ENCODE peak calls at places on chromosomes 13 and 19, in seven cellular contexts. U is colonic mucosa; O is DND-41; M is effector memory CD4-positive, alpha-beta T cell; T is ovary; D is fibroblast of villous mesenchyme; W is dorsolateral prefrontal cortex. I is an unnamed sample.

GRCh38 chr13:47291116-47291656 is 394.3 kb upstream of the HTR2A start:
- DNase-seq in U (no peak), O (no peak), M (no peak), T (no peak), D (no peak), W (no peak), I (no peak)

GRCh38 chr13:111319998-111320911 is at the start of gene TEX29:
- DNase-seq in U (no peak), O (no peak), M (no peak), T (no peak), D (no peak), W (no peak), I (no peak)

GRCh38 chr13:37595162-37595561 is 3.4 kb downstream of the POSTN start:
- DNase-seq in U (no peak), O (no peak), M (no peak), T (no peak), D (peak; percentile 30), W (no peak), I (peak; percentile 57)

GRCh38 chr13:51318876-51319275 is 20.6 kb upstream of the SERPINE3 start:
- DNase-seq in U (no peak), O (no peak), M (no peak), T (no peak), D (no peak), W (no peak), I (no peak)

GRCh38 chr19:13119654-13120053 is 1.6 kb downstream of the NACC1 start:
- DNase-seq in U (no peak), O (no peak), M (no peak), T (no peak), D (no peak), W (no peak), I (no peak)

GRCh38 chr13:27830010-27830409 is 37.7 kb downstream of the GSX1 start:
- DNase-seq in U (peak; percentile 67), O (peak; percentile 46), M (peak; percentile 31), T (peak; percentile 62), D (peak; percentile 25), W (no peak), I (peak; percentile 67)

GRCh38 chr19:18784786-18785120 is 6.4 kb downstream of the COMP start:
- DNase-seq in U (no peak), O (no peak), M (no peak), T (no peak), D (no peak), W (no peak), I (no peak)

GRCh38 chr13:33793726-33794125 is 24.2 kb upstream of the RFC3 start:
- DNase-seq in U (no peak), O (no peak), M (no peak), T (no peak), D (no peak), W (no peak), I (no peak)

GRCh38 chr13:85864963-85865530 is 65.8 kb upstream of the SLITRK6 start:
- DNase-seq in U (no peak), O (no peak), M (no peak), T (no peak), D (no peak), W (no peak), I (peak; percentile 50)

GRCh38 chr19:17303940-17304267 is 679 bp upstream of the ABHD8 start:
- DNase-seq in U (no peak), O (no peak), M (no peak), T (no peak), D (no peak), W (no peak), I (no peak)

GRCh38 chr13:65435590-65435989 is 1794.5 kb downstream of the PCDH9 start:
- DNase-seq in U (no peak), O (no peak), M (no peak), T (no peak), D (no peak), W (no peak), I (no peak)

GRCh38 chr19:51101171-51101865 is 6.9 kb downstream of the CTU1 start:
- DNase-seq in U (no peak), O (no peak), M (no peak), T (no peak), D (peak; percentile 76), W (no peak), I (no peak)

GRCh38 chr19:4499855-4500254 is 18.4 kb downstream of the PLIN4 start:
- DNase-seq in U (no peak), O (no peak), M (no peak), T (no peak), D (no peak), W (no peak), I (no peak)

GRCh38 chr13:27022571-27023311 is 148.9 kb downstream of the USP12 start:
- DNase-seq in U (no peak), O (no peak), M (no peak), T (no peak), D (peak; percentile 97), W (no peak), I (peak; percentile 44)

GRCh38 chr13:73943137-73943964 is 190.9 kb downstream of the KLF12 start:
- DNase-seq in U (no peak), O (no peak), M (no peak), T (no peak), D (no peak), W (no peak), I (no peak)

GRCh38 chr13:100274942-100275506 is 186.1 kb downstream of the PCCA start:
- DNase-seq in U (no peak), O (peak; percentile 12), M (no peak), T (no peak), D (peak; percentile 42), W (no peak), I (no peak)

GRCh38 chr19:10695401-10696398 is 5.5 kb upstream of the QTRT1 start:
- DNase-seq in U (peak; percentile 96), O (peak; percentile 94), M (peak; percentile 79), T (peak; percentile 96), D (peak; percentile 96), W (peak; percentile 91), I (peak; percentile 97)
- H3K4me3 ChIP-seq in U (peak overlapping the region; percentile 13), O (no peak overlapping the region), M (peak overlapping the region; percentile 41), T (no peak overlapping the region), D (peak overlapping the region; percentile 49), W (peak overlapping the region; percentile 25), I (peak overlapping the region; percentile 69)

GRCh38 chr19:3342246-3342645 is 24.1 kb upstream of the NFIC start:
- DNase-seq in U (no peak), O (no peak), M (no peak), T (no peak), D (no peak), W (no peak), I (no peak)

GRCh38 chr19:3345850-3346460 is 20.4 kb upstream of the NFIC start:
- DNase-seq in U (no peak), O (no peak), M (no peak), T (no peak), D (no peak), W (no peak), I (no peak)

GRCh38 chr19:3346677-3347353 is 19.6 kb upstream of the NFIC start:
- DNase-seq in U (peak; percentile 55), O (no peak), M (no peak), T (peak; percentile 89), D (peak; percentile 32), W (peak; percentile 86), I (peak; percentile 84)

GRCh38 chr19:3344608-3345598 is 21.5 kb upstream of the NFIC start:
- DNase-seq in U (no peak), O (no peak), M (no peak), T (no peak), D (no peak), W (no peak), I (no peak)

GRCh38 chr19:3343619-3344502 is 22.5 kb upstream of the NFIC start:
- DNase-seq in U (peak; percentile 66), O (peak; percentile 57), M (peak; percentile 42), T (peak; percentile 91), D (peak; percentile 93), W (peak; percentile 83), I (peak; percentile 78)
- H3K4me3 ChIP-seq in U (no peak overlapping the region), O (no peak overlapping the region), M (no peak overlapping the region), T (no peak overlapping the region), D (peak overlapping the region; percentile 49), W (peak overlapping the region; percentile 38), I (peak overlapping the region; percentile 76)

GRCh38 chr13:114298866-114299265 is 15.4 kb upstream of the CHAMP1 start:
- DNase-seq in U (no peak), O (no peak), M (no peak), T (no peak), D (no peak), W (no peak), I (no peak)

GRCh38 chr13:114296448-114296847 is 15.0 kb downstream of the UPF3A start:
- DNase-seq in U (no peak), O (no peak), M (no peak), T (no peak), D (no peak), W (no peak), I (no peak)

GRCh38 chr13:114299604-114300305 is 14.5 kb upstream of the CHAMP1 start:
- DNase-seq in U (no peak), O (no peak), M (no peak), T (no peak), D (no peak), W (no peak), I (no peak)

DNA sequence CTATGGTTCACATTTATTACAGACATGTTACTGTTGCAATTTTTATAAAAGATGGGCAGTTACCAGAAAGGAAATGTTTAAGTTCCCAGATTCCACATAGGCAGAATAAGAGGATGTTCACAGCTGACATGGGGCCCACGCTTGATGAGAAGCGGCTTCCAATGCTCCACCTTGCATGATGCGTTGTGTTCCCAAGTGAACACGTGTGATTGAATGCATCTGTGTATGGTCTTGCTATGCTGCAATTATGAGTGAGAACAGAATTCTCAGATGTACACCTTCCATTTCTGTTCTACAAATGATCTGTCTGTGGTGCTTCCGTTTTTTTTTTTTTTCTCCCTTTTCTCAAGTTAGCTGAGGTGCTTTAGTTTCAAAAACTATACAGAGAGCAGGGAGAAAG is 15.5 kb downstream of the UPF3A start:
- DNase-seq in U (no peak), O (no peak), M (no peak), T (no peak), D (no peak), W (no peak), I (no peak)
- H3K4me3 ChIP-seq in U (no peak overlapping the region), O (no peak overlapping the region), M (no peak overlapping the region), T (no peak overlapping the region), D (no peak overlapping the region), W (no peak overlapping the region), I (no peak overlapping the region)

GRCh38 chr19:1466018-1466460 is 13.0 kb downstream of the C19orf25 start:
- DNase-seq in U (no peak), O (no peak), M (no peak), T (no peak), D (no peak), W (no peak), I (no peak)
- H3K4me3 ChIP-seq in U (no peak overlapping the region), O (no peak overlapping the region), M (no peak overlapping the region), T (no peak overlapping the region), D (no peak overlapping the region), W (no peak overlapping the region), I (no peak overlapping the region)

GRCh38 chr19:41327076-41327475 is 17.1 kb downstream of the CCDC97 start:
- DNase-seq in U (no peak), O (no peak), M (no peak), T (no peak), D (no peak), W (no peak), I (no peak)
- H3K4me3 ChIP-seq in U (peak overlapping the region; percentile 30), O (no peak overlapping the region), M (peak overlapping the region; percentile 16), T (no peak overlapping the region), D (no peak overlapping the region), W (no peak overlapping the region), I (no peak overlapping the region)